ENCODE peak calls at places on chromosome 22, in seven cellular contexts. One of them, this sample, is unnamed.

GRCh38 chr22:29072193-29072978 is 449 bp upstream of the KREMEN1 start:
- DNase-seq in stimulated activated naive CD4-positive, alpha-beta T cell: peak; percentile 84
- DNase-seq in nephron progenitor cell: peak; percentile 89
- DNase-seq in left lobe of liver: peak; percentile 99
- DNase-seq in psoas muscle: peak; percentile 92
- DNase-seq in hypothalamus: peak; percentile 65
- DNase-seq in AML-193: peak; percentile 25
- DNase-seq in this sample: peak; percentile 43

GRCh38 chr22:50674606-50675552 is 2.3 kb downstream of the SHANK3 start:
- DNase-seq in left lobe of liver: no peak
- DNase-seq in psoas muscle: no peak
- DNase-seq in nephron progenitor cell: peak; percentile 77
- DNase-seq in AML-193: no peak
- DNase-seq in stimulated activated naive CD4-positive, alpha-beta T cell: peak; percentile 24
- DNase-seq in hypothalamus: no peak
- DNase-seq in this sample: peak; percentile 16

GRCh38 chr22:49147617-49148175 is 680.0 kb downstream of the BRD1 start:
- DNase-seq in nephron progenitor cell: no peak
- DNase-seq in left lobe of liver: no peak
- DNase-seq in stimulated activated naive CD4-positive, alpha-beta T cell: no peak
- DNase-seq in AML-193: no peak
- DNase-seq in hypothalamus: no peak
- DNase-seq in psoas muscle: no peak
- DNase-seq in this sample: no peak

GRCh38 chr22:46678785-46679700 is 58.9 kb downstream of the GRAMD4 start:
- DNase-seq in AML-193: no peak
- DNase-seq in stimulated activated naive CD4-positive, alpha-beta T cell: no peak
- DNase-seq in hypothalamus: no peak
- DNase-seq in nephron progenitor cell: no peak
- DNase-seq in left lobe of liver: no peak
- DNase-seq in psoas muscle: no peak
- DNase-seq in this sample: no peak

GRCh38 chr22:38872831-38873248 is 824 bp upstream of the CBX6 start:
- DNase-seq in nephron progenitor cell: peak; percentile 72
- DNase-seq in psoas muscle: peak; percentile 80
- DNase-seq in left lobe of liver: no peak
- DNase-seq in hypothalamus: peak; percentile 73
- DNase-seq in stimulated activated naive CD4-positive, alpha-beta T cell: no peak
- DNase-seq in AML-193: no peak
- DNase-seq in this sample: no peak

GRCh38 chr22:29112102-29112501 is 39.3 kb downstream of the KREMEN1 start:
- DNase-seq in stimulated activated naive CD4-positive, alpha-beta T cell: no peak
- DNase-seq in psoas muscle: no peak
- DNase-seq in AML-193: no peak
- DNase-seq in left lobe of liver: no peak
- DNase-seq in hypothalamus: no peak
- DNase-seq in nephron progenitor cell: no peak
- DNase-seq in this sample: no peak

GRCh38 chr22:50576070-50576469 is 2.2 kb downstream of the CPT1B start:
- DNase-seq in hypothalamus: no peak
- DNase-seq in AML-193: no peak
- DNase-seq in stimulated activated naive CD4-positive, alpha-beta T cell: no peak
- DNase-seq in left lobe of liver: no peak
- DNase-seq in nephron progenitor cell: peak; percentile 20
- DNase-seq in psoas muscle: no peak
- DNase-seq in this sample: peak; percentile 71

GRCh38 chr22:50705219-50705691 is 32.6 kb downstream of the SHANK3 start:
- DNase-seq in AML-193: no peak
- DNase-seq in hypothalamus: peak; percentile 76
- DNase-seq in nephron progenitor cell: peak; percentile 91
- DNase-seq in stimulated activated naive CD4-positive, alpha-beta T cell: no peak
- DNase-seq in left lobe of liver: no peak
- DNase-seq in psoas muscle: peak; percentile 61
- DNase-seq in this sample: peak; percentile 40

GRCh38 chr22:46047226-46047625 is 70.3 kb upstream of the WNT7B start:
- DNase-seq in hypothalamus: no peak
- DNase-seq in nephron progenitor cell: no peak
- DNase-seq in stimulated activated naive CD4-positive, alpha-beta T cell: no peak
- DNase-seq in left lobe of liver: peak; percentile 45
- DNase-seq in psoas muscle: peak; percentile 14
- DNase-seq in AML-193: no peak
- DNase-seq in this sample: no peak

GRCh38 chr22:50160947-50161346 is 9.6 kb upstream of the PANX2 start:
- DNase-seq in AML-193: no peak
- DNase-seq in hypothalamus: no peak
- DNase-seq in nephron progenitor cell: no peak
- DNase-seq in psoas muscle: no peak
- DNase-seq in left lobe of liver: no peak
- DNase-seq in stimulated activated naive CD4-positive, alpha-beta T cell: no peak
- DNase-seq in this sample: no peak

GRCh38 chr22:48343461-48343860 is 1484.2 kb downstream of the BRD1 start:
- DNase-seq in hypothalamus: no peak
- DNase-seq in left lobe of liver: no peak
- DNase-seq in nephron progenitor cell: no peak
- DNase-seq in psoas muscle: peak; percentile 7
- DNase-seq in AML-193: no peak
- DNase-seq in stimulated activated naive CD4-positive, alpha-beta T cell: no peak
- DNase-seq in this sample: no peak

GRCh38 chr22:42642801-42643631 is 2.6 kb upstream of the ATP5MGL start:
- DNase-seq in hypothalamus: no peak
- DNase-seq in stimulated activated naive CD4-positive, alpha-beta T cell: no peak
- DNase-seq in nephron progenitor cell: no peak
- DNase-seq in left lobe of liver: no peak
- DNase-seq in psoas muscle: no peak
- DNase-seq in AML-193: peak; percentile 11
- DNase-seq in this sample: no peak

GRCh38 chr22:43186272-43187170 is at the start of gene TTLL12:
- DNase-seq in left lobe of liver: peak; percentile 70
- DNase-seq in AML-193: no peak
- DNase-seq in nephron progenitor cell: peak; percentile 81
- DNase-seq in stimulated activated naive CD4-positive, alpha-beta T cell: peak; percentile 67
- DNase-seq in hypothalamus: peak; percentile 38
- DNase-seq in psoas muscle: peak; percentile 80
- DNase-seq in this sample: no peak

GRCh38 chr22:39997939-39998726 is 3.4 kb downstream of the FAM83F start:
- DNase-seq in nephron progenitor cell: peak; percentile 44
- DNase-seq in AML-193: no peak
- DNase-seq in psoas muscle: no peak
- DNase-seq in left lobe of liver: peak; percentile 81
- DNase-seq in hypothalamus: no peak
- DNase-seq in stimulated activated naive CD4-positive, alpha-beta T cell: no peak
- DNase-seq in this sample: peak; percentile 88

GRCh38 chr22:27785818-27786217 is 15.7 kb downstream of the MN1 start:
- DNase-seq in stimulated activated naive CD4-positive, alpha-beta T cell: no peak
- DNase-seq in left lobe of liver: no peak
- DNase-seq in psoas muscle: no peak
- DNase-seq in AML-193: no peak
- DNase-seq in nephron progenitor cell: no peak
- DNase-seq in hypothalamus: no peak
- DNase-seq in this sample: no peak

GRCh38 chr22:22682807-22683667 is 38.6 kb downstream of the GGTLC2 start:
- DNase-seq in hypothalamus: no peak
- DNase-seq in psoas muscle: no peak
- DNase-seq in left lobe of liver: no peak
- DNase-seq in stimulated activated naive CD4-positive, alpha-beta T cell: no peak
- DNase-seq in nephron progenitor cell: no peak
- DNase-seq in AML-193: no peak
- DNase-seq in this sample: no peak

GRCh38 chr22:16970446-16970845 is 37.6 kb downstream of the GAB4 start:
- DNase-seq in stimulated activated naive CD4-positive, alpha-beta T cell: no peak
- DNase-seq in psoas muscle: no peak
- DNase-seq in AML-193: no peak
- DNase-seq in hypothalamus: no peak
- DNase-seq in left lobe of liver: no peak
- DNase-seq in nephron progenitor cell: no peak
- DNase-seq in this sample: peak; percentile 2

GRCh38 chr22:25672685-25673084 is 69.3 kb upstream of the MYO18B start:
- DNase-seq in left lobe of liver: no peak
- DNase-seq in hypothalamus: no peak
- DNase-seq in AML-193: no peak
- DNase-seq in stimulated activated naive CD4-positive, alpha-beta T cell: no peak
- DNase-seq in nephron progenitor cell: no peak
- DNase-seq in psoas muscle: no peak
- DNase-seq in this sample: no peak

GRCh38 chr22:24571266-24571665 is 15.5 kb downstream of the SNRPD3 start:
- DNase-seq in hypothalamus: no peak
- DNase-seq in AML-193: no peak
- DNase-seq in stimulated activated naive CD4-positive, alpha-beta T cell: no peak
- DNase-seq in nephron progenitor cell: no peak
- DNase-seq in left lobe of liver: no peak
- DNase-seq in psoas muscle: no peak
- DNase-seq in this sample: no peak

GRCh38 chr22:36010913-36011312 is 17.7 kb downstream of the RBFOX2 start:
- DNase-seq in AML-193: no peak
- DNase-seq in hypothalamus: no peak
- DNase-seq in nephron progenitor cell: no peak
- DNase-seq in stimulated activated naive CD4-positive, alpha-beta T cell: no peak
- DNase-seq in left lobe of liver: no peak
- DNase-seq in psoas muscle: no peak
- DNase-seq in this sample: peak; percentile 60

GRCh38 chr22:40463017-40463631 is 92.7 kb downstream of the SGSM3 start:
- DNase-seq in stimulated activated naive CD4-positive, alpha-beta T cell: peak; percentile 47
- DNase-seq in nephron progenitor cell: no peak
- DNase-seq in psoas muscle: no peak
- DNase-seq in AML-193: peak; percentile 84
- DNase-seq in left lobe of liver: no peak
- DNase-seq in hypothalamus: no peak
- DNase-seq in this sample: no peak

GRCh38 chr22:27132400-27132799 is 475.0 kb downstream of the MIAT start:
- DNase-seq in psoas muscle: no peak
- DNase-seq in AML-193: no peak
- DNase-seq in hypothalamus: no peak
- DNase-seq in stimulated activated naive CD4-positive, alpha-beta T cell: no peak
- DNase-seq in nephron progenitor cell: no peak
- DNase-seq in left lobe of liver: no peak
- DNase-seq in this sample: no peak

GRCh38 chr22:49095366-49095765 is 732.3 kb downstream of the BRD1 start:
- DNase-seq in left lobe of liver: no peak
- DNase-seq in AML-193: no peak
- DNase-seq in stimulated activated naive CD4-positive, alpha-beta T cell: no peak
- DNase-seq in psoas muscle: no peak
- DNase-seq in nephron progenitor cell: no peak
- DNase-seq in hypothalamus: no peak
- DNase-seq in this sample: no peak

GRCh38 chr22:30267382-30268302 is 991 bp upstream of the OSM start:
- DNase-seq in nephron progenitor cell: no peak
- DNase-seq in AML-193: no peak
- DNase-seq in left lobe of liver: no peak
- DNase-seq in hypothalamus: no peak
- DNase-seq in stimulated activated naive CD4-positive, alpha-beta T cell: peak; percentile 45
- DNase-seq in psoas muscle: no peak
- DNase-seq in this sample: no peak

GRCh38 chr22:31818481-31819392 is 64.9 kb downstream of the DEPDC5 start:
- DNase-seq in nephron progenitor cell: no peak
- DNase-seq in psoas muscle: no peak
- DNase-seq in left lobe of liver: no peak
- DNase-seq in hypothalamus: no peak
- DNase-seq in AML-193: no peak
- DNase-seq in stimulated activated naive CD4-positive, alpha-beta T cell: no peak
- DNase-seq in this sample: peak; percentile 46

GRCh38 chr22:28620244-28620922 is 59.3 kb downstream of the TTC28 start:
- DNase-seq in psoas muscle: no peak
- DNase-seq in hypothalamus: no peak
- DNase-seq in nephron progenitor cell: no peak
- DNase-seq in left lobe of liver: no peak
- DNase-seq in stimulated activated naive CD4-positive, alpha-beta T cell: no peak
- DNase-seq in AML-193: no peak
- DNase-seq in this sample: no peak

GRCh38 chr22:49672013-49672516 is 155.6 kb downstream of the BRD1 start:
- DNase-seq in AML-193: no peak
- DNase-seq in hypothalamus: no peak
- DNase-seq in psoas muscle: no peak
- DNase-seq in nephron progenitor cell: no peak
- DNase-seq in left lobe of liver: no peak
- DNase-seq in stimulated activated naive CD4-positive, alpha-beta T cell: no peak
- DNase-seq in this sample: no peak

GRCh38 chr22:24772493-24773220 is 1.9 kb downstream of the PIWIL3 start:
- DNase-seq in AML-193: no peak
- DNase-seq in nephron progenitor cell: peak; percentile 14
- DNase-seq in psoas muscle: no peak
- DNase-seq in left lobe of liver: no peak
- DNase-seq in hypothalamus: no peak
- DNase-seq in stimulated activated naive CD4-positive, alpha-beta T cell: no peak
- DNase-seq in this sample: peak; percentile 19

GRCh38 chr22:35539910-35540599 is 576 bp upstream of the RASD2 start:
- DNase-seq in hypothalamus: peak; percentile 62
- DNase-seq in left lobe of liver: peak; percentile 66
- DNase-seq in nephron progenitor cell: peak; percentile 88
- DNase-seq in AML-193: peak; percentile 31
- DNase-seq in stimulated activated naive CD4-positive, alpha-beta T cell: peak; percentile 56
- DNase-seq in psoas muscle: peak; percentile 79
- DNase-seq in this sample: no peak

GRCh38 chr22:44729391-44730012 is 22.9 kb upstream of the ARHGAP8 start:
- DNase-seq in stimulated activated naive CD4-positive, alpha-beta T cell: no peak
- DNase-seq in left lobe of liver: no peak
- DNase-seq in psoas muscle: peak; percentile 68
- DNase-seq in hypothalamus: peak; percentile 52
- DNase-seq in AML-193: no peak
- DNase-seq in nephron progenitor cell: no peak
- DNase-seq in this sample: no peak

GRCh38 chr22:37529652-37530345 is 10.6 kb upstream of the CARD10 start:
- DNase-seq in left lobe of liver: no peak
- DNase-seq in psoas muscle: no peak
- DNase-seq in stimulated activated naive CD4-positive, alpha-beta T cell: no peak
- DNase-seq in nephron progenitor cell: no peak
- DNase-seq in hypothalamus: no peak
- DNase-seq in AML-193: no peak
- DNase-seq in this sample: no peak

GRCh38 chr22:26671317-26672059 is 14.1 kb downstream of the MIAT start:
- DNase-seq in nephron progenitor cell: no peak
- DNase-seq in stimulated activated naive CD4-positive, alpha-beta T cell: peak; percentile 66
- DNase-seq in left lobe of liver: peak; percentile 60
- DNase-seq in psoas muscle: peak; percentile 68
- DNase-seq in hypothalamus: no peak
- DNase-seq in AML-193: no peak
- DNase-seq in this sample: no peak

GRCh38 chr22:40525250-40525884 is 111.2 kb downstream of the MRTFA start:
- DNase-seq in stimulated activated naive CD4-positive, alpha-beta T cell: peak; percentile 78
- DNase-seq in left lobe of liver: no peak
- DNase-seq in psoas muscle: peak; percentile 61
- DNase-seq in nephron progenitor cell: peak; percentile 51
- DNase-seq in hypothalamus: no peak
- DNase-seq in AML-193: peak; percentile 24
- DNase-seq in this sample: no peak

GRCh38 chr22:19793161-19793560 is 32.6 kb downstream of the TBX1 start:
- DNase-seq in AML-193: no peak
- DNase-seq in left lobe of liver: no peak
- DNase-seq in psoas muscle: no peak
- DNase-seq in hypothalamus: no peak
- DNase-seq in nephron progenitor cell: no peak
- DNase-seq in stimulated activated naive CD4-positive, alpha-beta T cell: no peak
- DNase-seq in this sample: no peak